ENCODE peak calls at places on chromosomes 12 and 14, in seven cellular contexts. Z is lower lobe of right lung, V is spleen, F is lung, U is left ventricle myocardium inferior, T is pancreas, R is psoas muscle. C is an unnamed sample.

GRCh38 chr12:77231548-77231947 is 166.2 kb upstream of the E2F7 start:
- DNase-seq in U (peak; percentile 73), R (peak; percentile 69), T (peak; percentile 43), Z (peak; percentile 64), V (no peak), F (peak; percentile 55), C (peak; percentile 53)

GRCh38 chr12:119447618-119448017 is 113.1 kb downstream of the CCDC60 start:
- DNase-seq in R (no peak), U (no peak), V (no peak), F (no peak), Z (no peak), T (no peak), C (no peak)

GRCh38 chr12:19298837-19299605 is 140.3 kb upstream of the AEBP2 start:
- DNase-seq in F (no peak), R (no peak), V (no peak), U (no peak), T (no peak), Z (no peak), C (no peak)

GRCh38 chr14:91891721-91892220 is 24.4 kb upstream of the TC2N start:
- DNase-seq in Z (no peak), V (no peak), U (no peak), F (no peak), T (no peak), R (no peak), C (no peak)

GRCh38 chr12:119020377-119021360 is 39.3 kb downstream of the SRRM4 start:
- DNase-seq in U (peak; percentile 17), Z (peak; percentile 74), T (peak; percentile 20), F (peak; percentile 48), R (no peak), V (no peak), C (peak; percentile 33)

GRCh38 chr12:46489951-46490388 is 117.4 kb upstream of the SLC38A2 start:
- DNase-seq in U (no peak), F (no peak), V (no peak), Z (no peak), R (no peak), T (no peak), C (no peak)

GRCh38 chr14:34930591-34931069 is 52.2 kb upstream of the SRP54 start:
- DNase-seq in F (no peak), R (no peak), Z (no peak), U (no peak), T (no peak), V (no peak), C (no peak)

GRCh38 chr14:69049675-69050074 is 70.6 kb upstream of the ACTN1 start:
- DNase-seq in T (no peak), Z (no peak), F (no peak), R (no peak), V (no peak), U (no peak), C (no peak)

GRCh38 chr14:26766726-26767125 is 168.9 kb upstream of the NOVA1 start:
- DNase-seq in R (no peak), T (no peak), U (no peak), Z (no peak), V (no peak), F (no peak), C (no peak)

GRCh38 chr12:17992002-17992656 is 97.9 kb downstream of the RERGL start:
- DNase-seq in U (no peak), F (no peak), T (no peak), Z (no peak), V (no peak), R (no peak), C (no peak)

GRCh38 chr14:63308723-63309317 is 9.9 kb downstream of the GPHB5 start:
- DNase-seq in T (no peak), F (no peak), V (no peak), R (no peak), U (no peak), Z (no peak), C (no peak)

GRCh38 chr12:24045816-24046257 is 96.4 kb upstream of the SOX5 start:
- DNase-seq in U (no peak), T (no peak), R (no peak), V (no peak), F (no peak), Z (no peak), C (no peak)

GRCh38 chr12:51590347-51591019 is 550 bp upstream of the SCN8A start:
- DNase-seq in Z (peak; percentile 69), T (peak; percentile 67), U (peak; percentile 57), R (peak; percentile 56), V (peak; percentile 90), F (no peak), C (peak; percentile 72)

GRCh38 chr14:103547941-103548462 is 14.5 kb downstream of the BAG5 start:
- DNase-seq in Z (peak; percentile 39), R (peak; percentile 14), F (no peak), T (no peak), U (peak; percentile 13), V (peak; percentile 67), C (no peak)

GRCh38 chr12:52515319-52515646 is 4.9 kb downstream of the KRT5 start:
- DNase-seq in F (no peak), R (no peak), V (no peak), T (no peak), Z (no peak), U (no peak), C (no peak)

GRCh38 chr14:68208726-68209125 is 389.1 kb downstream of the RAD51B start:
- DNase-seq in R (no peak), V (no peak), U (no peak), T (no peak), F (no peak), Z (no peak), C (no peak)

DNA sequence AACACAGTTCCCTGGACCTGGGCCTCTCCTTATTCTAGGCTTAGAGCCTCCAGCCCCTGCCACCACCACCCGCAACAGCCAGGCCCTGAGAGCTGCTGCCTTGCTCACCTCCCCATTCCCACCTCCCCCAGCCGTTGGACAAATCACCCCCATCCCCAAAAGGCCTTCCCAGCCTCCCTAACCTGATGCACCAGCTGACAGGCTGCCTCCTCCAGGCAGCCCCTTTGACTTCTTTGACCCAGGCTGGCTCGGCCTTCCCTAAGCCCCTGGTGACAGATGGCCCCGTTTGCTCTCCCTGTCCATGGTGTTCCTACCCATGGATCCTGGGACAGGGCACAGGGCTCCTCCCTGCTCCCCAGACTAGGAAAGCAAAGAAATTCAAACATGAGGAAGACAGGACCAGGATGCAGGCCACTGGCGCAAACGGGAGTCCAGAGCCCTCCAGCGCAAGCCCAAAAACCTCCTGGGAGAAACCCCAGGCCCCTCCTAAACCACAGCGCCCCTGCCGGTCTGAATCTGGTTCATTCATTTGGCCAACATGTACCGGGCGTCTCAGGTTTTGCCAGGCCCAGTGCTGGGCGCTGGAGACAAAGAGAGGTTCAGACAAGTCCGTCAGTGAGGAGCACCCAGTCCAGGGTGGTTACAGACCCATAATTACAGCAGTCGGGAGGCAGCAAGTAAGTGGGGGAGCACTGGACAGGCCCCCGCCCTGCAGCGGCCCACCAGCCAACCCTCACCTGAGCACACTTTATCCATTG is 2.4 kb downstream of the AKT1 start:
- DNase-seq in U (no peak), R (no peak), V (no peak), Z (no peak), F (no peak), T (no peak), C (no peak)
- H3K4me3 ChIP-seq in U (peak overlapping the region; percentile 87), R (peak overlapping the region; percentile 70), V (no peak overlapping the region), Z (peak overlapping the region; percentile 71), F (no peak overlapping the region), T (peak overlapping the region; percentile 73), C (peak overlapping the region; percentile 62)

DNA sequence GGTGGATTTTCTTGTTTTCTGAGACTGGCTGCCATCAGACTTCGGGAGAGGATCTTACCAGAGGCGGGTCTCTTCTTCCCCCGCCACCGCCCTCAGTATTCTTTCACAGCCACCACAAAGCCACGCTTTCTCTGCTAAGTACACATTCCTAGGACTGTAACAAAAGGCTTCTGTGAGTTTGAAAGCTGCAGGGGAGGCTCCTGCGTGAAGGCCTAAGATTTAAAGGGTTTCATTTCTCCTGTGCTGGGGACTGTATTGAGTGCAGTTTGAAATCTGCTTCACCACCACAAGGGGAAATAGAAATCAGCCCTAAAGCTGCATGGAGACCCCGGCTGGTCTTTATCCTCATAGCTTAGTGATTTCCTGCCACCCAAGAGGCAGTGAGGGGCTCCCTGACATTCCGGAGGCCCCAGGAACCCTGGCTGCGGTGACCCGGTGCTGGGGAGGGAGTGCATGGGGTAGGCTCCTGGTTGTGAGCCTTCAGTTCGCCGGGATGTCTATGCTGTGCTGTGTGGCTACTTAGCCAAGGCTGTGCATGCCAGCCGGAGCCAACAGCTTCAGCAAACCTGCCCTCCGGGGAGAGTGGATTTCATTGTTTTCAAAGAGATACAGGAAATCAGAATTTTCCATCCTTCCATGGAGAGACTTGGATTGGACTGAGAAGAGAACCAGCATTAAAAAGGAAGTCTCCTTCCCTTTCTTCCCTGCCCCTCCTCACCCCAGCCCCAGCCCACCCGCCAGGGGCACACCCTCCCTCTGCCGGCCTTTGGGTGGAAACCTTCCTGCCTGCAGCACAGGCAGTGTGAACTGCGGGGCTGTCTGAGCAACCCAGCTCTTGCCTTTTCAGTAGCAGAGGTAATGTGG is 163.3 kb downstream of the ETV6 start:
- DNase-seq in F (no peak), U (no peak), R (peak; percentile 34), V (peak; percentile 83), T (no peak), Z (no peak), C (peak; percentile 74)
- TF ChIP-seq CTCF in F (no peak), U (peak; percentile 36), R (no peak), V (peak; percentile 29), T (no peak), Z (no peak), C (no peak)

DNA sequence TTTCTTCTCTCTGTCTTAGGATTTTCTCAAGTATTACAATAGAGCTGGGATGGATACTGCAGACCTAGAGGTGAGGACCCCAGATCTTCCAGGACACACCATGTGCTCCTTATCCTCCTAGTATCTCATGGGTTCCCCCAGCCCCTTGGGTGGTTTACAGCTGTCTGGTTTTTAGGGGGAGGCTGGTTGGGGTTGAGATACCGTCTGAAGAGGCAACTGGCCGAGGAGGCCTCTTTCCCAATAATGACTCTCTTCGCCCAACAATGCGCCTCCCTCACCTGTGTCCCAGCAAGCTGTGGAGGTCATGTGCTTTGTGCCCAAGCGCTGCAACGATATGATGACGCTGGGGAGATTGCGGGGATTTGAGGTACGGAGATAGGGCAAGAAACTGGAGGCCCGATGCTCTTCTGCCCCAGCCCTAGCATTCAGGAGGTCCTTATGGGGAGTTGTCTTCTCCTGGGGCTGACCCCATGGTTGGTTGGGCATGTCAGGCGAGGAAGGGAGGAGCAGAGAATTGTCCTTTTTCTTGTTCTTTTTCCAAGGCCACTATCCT is 3.8 kb downstream of the ARHGEF25 start:
- DNase-seq in T (no peak), V (no peak), F (no peak), U (no peak), R (no peak), Z (no peak), C (no peak)
- H3K4me1 ChIP-seq in T (no peaks in the 10 kb centered on the region), V (peaks cover 18% of the 10 kb centered on the region), F (peaks cover 10% of the 10 kb centered on the region), U (peaks cover 85% of the 10 kb centered on the region), R (peaks cover 5% of the 10 kb centered on the region), Z (peaks cover 23% of the 10 kb centered on the region), C (no peaks in the 10 kb centered on the region)

DNA sequence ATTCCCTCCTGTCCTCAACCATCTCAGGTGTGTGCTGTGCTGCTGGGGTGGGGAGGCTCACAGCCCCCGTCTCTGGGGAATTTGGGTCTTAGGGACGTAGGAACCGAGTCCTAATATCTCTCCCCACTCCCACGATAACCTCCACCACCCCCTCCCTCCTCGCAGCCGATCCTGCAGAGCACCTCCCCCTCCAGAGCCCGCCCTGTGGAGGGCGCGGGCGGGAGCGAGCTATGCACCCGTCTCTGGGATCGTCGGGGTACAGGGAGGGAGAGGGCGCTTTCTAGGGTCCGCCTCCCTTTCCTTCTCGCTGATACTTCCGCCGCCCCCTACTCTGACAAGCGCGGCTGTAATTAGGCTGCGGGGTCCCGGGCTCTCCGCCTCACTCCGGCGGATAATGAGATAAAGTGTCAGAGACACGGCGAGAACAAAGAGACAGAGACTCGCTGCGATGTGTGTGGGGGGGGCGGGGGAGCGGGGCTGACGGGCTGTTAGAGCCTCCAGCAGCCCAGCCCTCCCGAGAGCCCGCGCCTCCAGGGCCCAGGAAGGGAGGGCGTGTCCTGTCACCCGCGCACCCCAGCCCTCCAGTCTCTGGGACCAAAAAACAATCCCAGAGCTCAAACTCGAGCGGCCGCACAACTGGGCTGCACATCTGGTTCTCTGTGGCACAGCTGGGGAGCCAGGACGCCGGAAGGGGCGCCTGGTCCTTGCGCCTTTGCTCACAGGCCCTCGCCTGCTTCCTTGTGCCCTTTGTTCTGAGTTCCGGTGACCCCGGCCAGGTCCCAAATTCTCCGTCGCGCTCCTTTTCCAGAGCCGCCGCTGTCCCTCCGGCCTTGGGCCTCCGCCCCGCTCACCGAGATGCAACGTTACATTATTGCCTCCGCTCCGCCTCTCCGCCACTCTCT is 8.7 kb downstream of the SHMT2 start:
- DNase-seq in T (no peak), F (no peak), Z (peak; percentile 49), V (peak; percentile 81), U (no peak), R (peak; percentile 49), C (no peak)
- H3K4me3 ChIP-seq in T (peak overlapping the region; percentile 59), F (no peak overlapping the region), Z (peak overlapping the region; percentile 57), V (peak overlapping the region; percentile 16), U (peak overlapping the region; percentile 69), R (peak overlapping the region; percentile 65), C (peak overlapping the region; percentile 35)